ENCODE peak calls at places on chromosome 11, in ten cellular contexts. One of them, this sample, is unnamed.

GRCh38 chr11:2940930-2941821 is 12.0 kb upstream of the PHLDA2 start:
- DNase-seq in mammary epithelial cell: peak; percentile 32
- DNase-seq in lower lobe of right lung: no peak
- DNase-seq in CD8-positive, alpha-beta memory T cell: no peak
- DNase-seq in pancreas: peak; percentile 56
- DNase-seq in cardiac muscle cell: no peak
- DNase-seq in fibroblast of lung: no peak
- DNase-seq in adipocyte: no peak
- DNase-seq in A673: no peak
- DNase-seq in PC-3: peak; percentile 62
- DNase-seq in this sample: peak; percentile 86

GRCh38 chr11:69876013-69876412 is 56.8 kb upstream of the FGF3 start:
- DNase-seq in CD8-positive, alpha-beta memory T cell: no peak
- DNase-seq in lower lobe of right lung: peak; percentile 14
- DNase-seq in A673: no peak
- DNase-seq in adipocyte: no peak
- DNase-seq in cardiac muscle cell: no peak
- DNase-seq in pancreas: no peak
- DNase-seq in mammary epithelial cell: no peak
- DNase-seq in PC-3: no peak
- DNase-seq in fibroblast of lung: no peak
- DNase-seq in this sample: no peak

GRCh38 chr11:78158987-78159662 is 19.7 kb upstream of the ALG8 start:
- DNase-seq in pancreas: no peak
- DNase-seq in A673: no peak
- DNase-seq in fibroblast of lung: no peak
- DNase-seq in cardiac muscle cell: no peak
- DNase-seq in adipocyte: no peak
- DNase-seq in mammary epithelial cell: no peak
- DNase-seq in CD8-positive, alpha-beta memory T cell: no peak
- DNase-seq in PC-3: no peak
- DNase-seq in lower lobe of right lung: no peak
- DNase-seq in this sample: no peak

GRCh38 chr11:65112551-65113360 is 1.1 kb downstream of the TM7SF2 start:
- DNase-seq in cardiac muscle cell: no peak
- DNase-seq in pancreas: no peak
- DNase-seq in mammary epithelial cell: no peak
- DNase-seq in CD8-positive, alpha-beta memory T cell: peak; percentile 83
- DNase-seq in lower lobe of right lung: peak; percentile 83
- DNase-seq in A673: peak; percentile 81
- DNase-seq in adipocyte: peak; percentile 72
- DNase-seq in fibroblast of lung: peak; percentile 20
- DNase-seq in PC-3: peak; percentile 67
- DNase-seq in this sample: peak; percentile 59

GRCh38 chr11:17779861-17780594 is 45.4 kb downstream of the KCNC1 start:
- DNase-seq in lower lobe of right lung: no peak
- DNase-seq in fibroblast of lung: no peak
- DNase-seq in mammary epithelial cell: no peak
- DNase-seq in adipocyte: no peak
- DNase-seq in pancreas: no peak
- DNase-seq in A673: no peak
- DNase-seq in CD8-positive, alpha-beta memory T cell: peak; percentile 28
- DNase-seq in cardiac muscle cell: no peak
- DNase-seq in PC-3: peak; percentile 14
- DNase-seq in this sample: no peak

GRCh38 chr11:63738720-63739360 is 29.7 kb downstream of the ZFTA start:
- DNase-seq in fibroblast of lung: peak; percentile 65
- DNase-seq in CD8-positive, alpha-beta memory T cell: peak; percentile 75
- DNase-seq in PC-3: peak; percentile 96
- DNase-seq in cardiac muscle cell: peak; percentile 87
- DNase-seq in A673: peak; percentile 87
- DNase-seq in adipocyte: peak; percentile 93
- DNase-seq in lower lobe of right lung: peak; percentile 69
- DNase-seq in pancreas: peak; percentile 33
- DNase-seq in mammary epithelial cell: peak; percentile 58
- DNase-seq in this sample: peak; percentile 73

GRCh38 chr11:103364687-103365086 is 255.5 kb downstream of the DYNC2H1 start:
- DNase-seq in cardiac muscle cell: no peak
- DNase-seq in mammary epithelial cell: no peak
- DNase-seq in adipocyte: no peak
- DNase-seq in pancreas: no peak
- DNase-seq in PC-3: no peak
- DNase-seq in lower lobe of right lung: no peak
- DNase-seq in A673: no peak
- DNase-seq in CD8-positive, alpha-beta memory T cell: no peak
- DNase-seq in fibroblast of lung: peak; percentile 34
- DNase-seq in this sample: no peak

GRCh38 chr11:1260023-1260501 is 37.2 kb downstream of the MUC5B start:
- DNase-seq in fibroblast of lung: no peak
- DNase-seq in cardiac muscle cell: peak; percentile 14
- DNase-seq in adipocyte: peak; percentile 33
- DNase-seq in lower lobe of right lung: no peak
- DNase-seq in PC-3: peak; percentile 48
- DNase-seq in CD8-positive, alpha-beta memory T cell: no peak
- DNase-seq in A673: no peak
- DNase-seq in mammary epithelial cell: no peak
- DNase-seq in pancreas: no peak
- DNase-seq in this sample: peak; percentile 29

GRCh38 chr11:65132988-65133700 is 1.2 kb downstream of the SYVN1 start:
- DNase-seq in fibroblast of lung: no peak
- DNase-seq in pancreas: peak; percentile 83
- DNase-seq in adipocyte: peak; percentile 7
- DNase-seq in lower lobe of right lung: peak; percentile 85
- DNase-seq in cardiac muscle cell: peak; percentile 17
- DNase-seq in PC-3: peak; percentile 73
- DNase-seq in A673: no peak
- DNase-seq in CD8-positive, alpha-beta memory T cell: peak; percentile 57
- DNase-seq in mammary epithelial cell: peak; percentile 67
- DNase-seq in this sample: peak; percentile 90

GRCh38 chr11:111557425-111558111 is 17.0 kb downstream of the LAYN start:
- DNase-seq in fibroblast of lung: peak; percentile 99
- DNase-seq in adipocyte: peak; percentile 98
- DNase-seq in pancreas: no peak
- DNase-seq in PC-3: peak; percentile 98
- DNase-seq in CD8-positive, alpha-beta memory T cell: no peak
- DNase-seq in mammary epithelial cell: peak; percentile 89
- DNase-seq in cardiac muscle cell: peak; percentile 61
- DNase-seq in A673: no peak
- DNase-seq in lower lobe of right lung: no peak
- DNase-seq in this sample: no peak

GRCh38 chr11:114083256-114084252 is 24.0 kb downstream of the ZBTB16 start:
- DNase-seq in PC-3: no peak
- DNase-seq in fibroblast of lung: no peak
- DNase-seq in adipocyte: no peak
- DNase-seq in mammary epithelial cell: no peak
- DNase-seq in cardiac muscle cell: no peak
- DNase-seq in pancreas: no peak
- DNase-seq in CD8-positive, alpha-beta memory T cell: no peak
- DNase-seq in A673: no peak
- DNase-seq in lower lobe of right lung: no peak
- DNase-seq in this sample: no peak
- H3K4me1 ChIP-seq in PC-3: no peaks in the 10 kb centered on the region
- H3K4me1 ChIP-seq in fibroblast of lung: no peaks in the 10 kb centered on the region
- H3K4me1 ChIP-seq in adipocyte: peaks cover 96% of the 10 kb centered on the region
- H3K4me1 ChIP-seq in mammary epithelial cell: no peaks in the 10 kb centered on the region
- H3K4me1 ChIP-seq in cardiac muscle cell: peaks cover 12% of the 10 kb centered on the region
- H3K4me1 ChIP-seq in pancreas: peaks cover 59% of the 10 kb centered on the region
- H3K4me1 ChIP-seq in CD8-positive, alpha-beta memory T cell: peaks cover 20% of the 10 kb centered on the region
- H3K4me1 ChIP-seq in A673: peaks cover 35% of the 10 kb centered on the region
- H3K4me1 ChIP-seq in lower lobe of right lung: peaks cover 100% of the 10 kb centered on the region
- H3K4me1 ChIP-seq in this sample: peaks cover 28% of the 10 kb centered on the region

GRCh38 chr11:34234086-34234740 is 123.6 kb downstream of the ABTB2 start:
- DNase-seq in cardiac muscle cell: peak; percentile 58
- DNase-seq in pancreas: peak; percentile 45
- DNase-seq in PC-3: peak; percentile 78
- DNase-seq in fibroblast of lung: peak; percentile 82
- DNase-seq in adipocyte: peak; percentile 29
- DNase-seq in A673: peak; percentile 91
- DNase-seq in mammary epithelial cell: peak; percentile 72
- DNase-seq in CD8-positive, alpha-beta memory T cell: peak; percentile 85
- DNase-seq in lower lobe of right lung: no peak
- DNase-seq in this sample: peak; percentile 98
- H3K4me3 ChIP-seq in cardiac muscle cell: no peak overlapping the region
- H3K4me3 ChIP-seq in pancreas: no peak overlapping the region
- H3K4me3 ChIP-seq in PC-3: peak overlapping the region; percentile 23
- H3K4me3 ChIP-seq in fibroblast of lung: no peak overlapping the region
- H3K4me3 ChIP-seq in adipocyte: no peak overlapping the region
- H3K4me3 ChIP-seq in A673: no peak overlapping the region
- H3K4me3 ChIP-seq in mammary epithelial cell: no peak overlapping the region
- H3K4me3 ChIP-seq in CD8-positive, alpha-beta memory T cell: no peak overlapping the region
- H3K4me3 ChIP-seq in lower lobe of right lung: no peak overlapping the region
- H3K4me3 ChIP-seq in this sample: no peak overlapping the region

GRCh38 chr11:121446752-121447156 is 5.4 kb upstream of the SORL1 start:
- DNase-seq in CD8-positive, alpha-beta memory T cell: no peak
- DNase-seq in lower lobe of right lung: no peak
- DNase-seq in pancreas: no peak
- DNase-seq in mammary epithelial cell: no peak
- DNase-seq in adipocyte: peak; percentile 34
- DNase-seq in PC-3: peak; percentile 41
- DNase-seq in fibroblast of lung: peak; percentile 14
- DNase-seq in cardiac muscle cell: peak; percentile 19
- DNase-seq in A673: peak; percentile 65
- DNase-seq in this sample: no peak

GRCh38 chr11:121448431-121448941 is 3.6 kb upstream of the SORL1 start:
- DNase-seq in adipocyte: no peak
- DNase-seq in PC-3: no peak
- DNase-seq in cardiac muscle cell: no peak
- DNase-seq in mammary epithelial cell: no peak
- DNase-seq in fibroblast of lung: no peak
- DNase-seq in lower lobe of right lung: no peak
- DNase-seq in pancreas: no peak
- DNase-seq in CD8-positive, alpha-beta memory T cell: no peak
- DNase-seq in A673: no peak
- DNase-seq in this sample: no peak

GRCh38 chr11:121443688-121444275 is 8.3 kb upstream of the SORL1 start:
- DNase-seq in CD8-positive, alpha-beta memory T cell: no peak
- DNase-seq in A673: no peak
- DNase-seq in mammary epithelial cell: peak; percentile 26
- DNase-seq in fibroblast of lung: no peak
- DNase-seq in lower lobe of right lung: no peak
- DNase-seq in PC-3: no peak
- DNase-seq in pancreas: no peak
- DNase-seq in adipocyte: no peak
- DNase-seq in cardiac muscle cell: no peak
- DNase-seq in this sample: no peak

GRCh38 chr11:121444508-121444907 is 7.6 kb upstream of the SORL1 start:
- DNase-seq in adipocyte: no peak
- DNase-seq in A673: no peak
- DNase-seq in CD8-positive, alpha-beta memory T cell: no peak
- DNase-seq in fibroblast of lung: no peak
- DNase-seq in cardiac muscle cell: no peak
- DNase-seq in lower lobe of right lung: no peak
- DNase-seq in mammary epithelial cell: no peak
- DNase-seq in PC-3: no peak
- DNase-seq in pancreas: no peak
- DNase-seq in this sample: no peak

DNA sequence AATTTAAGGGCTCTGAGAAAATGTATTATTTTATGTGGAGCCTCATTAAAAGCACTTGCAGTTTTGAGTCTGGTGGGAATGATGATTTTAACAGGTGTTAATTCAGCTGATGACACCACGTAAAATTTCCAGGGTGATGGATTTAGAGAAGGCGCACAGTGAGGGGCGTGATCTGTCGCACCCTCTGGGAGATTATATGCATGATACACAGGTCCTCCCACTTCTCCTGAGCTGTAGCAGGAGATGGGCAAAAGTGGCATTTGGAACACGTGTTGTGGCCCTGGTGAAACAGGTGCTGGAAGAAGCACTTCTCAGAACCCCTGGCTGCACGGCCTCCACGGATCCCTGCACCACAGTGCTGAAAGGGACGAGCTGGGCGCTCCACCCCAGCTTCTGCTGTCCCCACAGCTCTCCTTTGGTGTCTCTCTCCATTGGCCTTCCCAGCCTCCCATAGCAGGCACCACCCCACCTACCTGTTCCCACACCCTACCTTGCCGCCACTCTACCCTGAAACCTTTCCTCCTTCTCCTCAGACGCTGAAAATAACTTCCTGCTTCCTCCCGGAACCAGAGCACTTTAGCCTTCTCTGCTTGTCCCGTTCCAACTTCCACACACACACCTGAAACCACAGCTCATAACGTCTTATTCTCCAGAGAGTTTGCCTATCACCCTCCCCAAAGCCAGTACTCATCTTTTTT is 6.9 kb upstream of the SORL1 start:
- DNase-seq in mammary epithelial cell: no peak
- DNase-seq in adipocyte: no peak
- DNase-seq in cardiac muscle cell: no peak
- DNase-seq in lower lobe of right lung: no peak
- DNase-seq in CD8-positive, alpha-beta memory T cell: no peak
- DNase-seq in pancreas: no peak
- DNase-seq in A673: no peak
- DNase-seq in PC-3: no peak
- DNase-seq in fibroblast of lung: no peak
- DNase-seq in this sample: peak; percentile 44
- H3K4me1 ChIP-seq in mammary epithelial cell: no peaks in the 10 kb centered on the region
- H3K4me1 ChIP-seq in adipocyte: no peaks in the 10 kb centered on the region
- H3K4me1 ChIP-seq in cardiac muscle cell: no peaks in the 10 kb centered on the region
- H3K4me1 ChIP-seq in lower lobe of right lung: peaks cover 16% of the 10 kb centered on the region
- H3K4me1 ChIP-seq in CD8-positive, alpha-beta memory T cell: peaks cover 60% of the 10 kb centered on the region
- H3K4me1 ChIP-seq in pancreas: no peaks in the 10 kb centered on the region
- H3K4me1 ChIP-seq in A673: no peaks in the 10 kb centered on the region
- H3K4me1 ChIP-seq in PC-3: no peaks in the 10 kb centered on the region
- H3K4me1 ChIP-seq in fibroblast of lung: no peaks in the 10 kb centered on the region
- H3K4me1 ChIP-seq in this sample: no peaks in the 10 kb centered on the region

GRCh38 chr11:13008625-13009475 is at the start of gene RASSF10:
- DNase-seq in adipocyte: peak; percentile 9
- DNase-seq in fibroblast of lung: peak; percentile 70
- DNase-seq in pancreas: peak; percentile 81
- DNase-seq in PC-3: no peak
- DNase-seq in CD8-positive, alpha-beta memory T cell: no peak
- DNase-seq in A673: peak; percentile 47
- DNase-seq in cardiac muscle cell: peak; percentile 53
- DNase-seq in mammary epithelial cell: peak; percentile 91
- DNase-seq in lower lobe of right lung: peak; percentile 90
- DNase-seq in this sample: peak; percentile 68

GRCh38 chr11:13009476-13009920 is 382 bp downstream of the RASSF10 start:
- DNase-seq in PC-3: no peak
- DNase-seq in pancreas: no peak
- DNase-seq in lower lobe of right lung: no peak
- DNase-seq in fibroblast of lung: peak; percentile 29
- DNase-seq in A673: no peak
- DNase-seq in cardiac muscle cell: no peak
- DNase-seq in mammary epithelial cell: no peak
- DNase-seq in adipocyte: peak; percentile 1
- DNase-seq in CD8-positive, alpha-beta memory T cell: no peak
- DNase-seq in this sample: no peak

GRCh38 chr11:13009921-13010736 is 1.0 kb downstream of the RASSF10 start:
- DNase-seq in fibroblast of lung: peak; percentile 50
- DNase-seq in A673: peak; percentile 33
- DNase-seq in PC-3: no peak
- DNase-seq in mammary epithelial cell: peak; percentile 68
- DNase-seq in adipocyte: peak; percentile 11
- DNase-seq in pancreas: peak; percentile 51
- DNase-seq in CD8-positive, alpha-beta memory T cell: no peak
- DNase-seq in cardiac muscle cell: peak; percentile 43
- DNase-seq in lower lobe of right lung: peak; percentile 52
- DNase-seq in this sample: peak; percentile 55

GRCh38 chr11:13007702-13008435 is 1.2 kb upstream of the RASSF10 start:
- DNase-seq in adipocyte: no peak
- DNase-seq in lower lobe of right lung: no peak
- DNase-seq in cardiac muscle cell: no peak
- DNase-seq in CD8-positive, alpha-beta memory T cell: no peak
- DNase-seq in fibroblast of lung: peak; percentile 18
- DNase-seq in PC-3: peak; percentile 65
- DNase-seq in pancreas: no peak
- DNase-seq in A673: no peak
- DNase-seq in mammary epithelial cell: peak; percentile 73
- DNase-seq in this sample: peak; percentile 76

GRCh38 chr11:13007182-13007581 is 1.9 kb upstream of the RASSF10 start:
- DNase-seq in pancreas: no peak
- DNase-seq in adipocyte: no peak
- DNase-seq in fibroblast of lung: no peak
- DNase-seq in mammary epithelial cell: no peak
- DNase-seq in cardiac muscle cell: no peak
- DNase-seq in lower lobe of right lung: no peak
- DNase-seq in A673: no peak
- DNase-seq in PC-3: no peak
- DNase-seq in CD8-positive, alpha-beta memory T cell: no peak
- DNase-seq in this sample: peak; percentile 76
- H3K4me3 ChIP-seq in pancreas: no peak overlapping the region
- H3K4me3 ChIP-seq in adipocyte: no peak overlapping the region
- H3K4me3 ChIP-seq in fibroblast of lung: no peak overlapping the region
- H3K4me3 ChIP-seq in mammary epithelial cell: no peak overlapping the region
- H3K4me3 ChIP-seq in cardiac muscle cell: no peak overlapping the region
- H3K4me3 ChIP-seq in lower lobe of right lung: no peak overlapping the region
- H3K4me3 ChIP-seq in A673: no peak overlapping the region
- H3K4me3 ChIP-seq in PC-3: no peak overlapping the region
- H3K4me3 ChIP-seq in CD8-positive, alpha-beta memory T cell: no peak overlapping the region
- H3K4me3 ChIP-seq in this sample: no peak overlapping the region

This sample was measured in small intestine.